ENCODE peak calls at places on chromosomes 11 and 22, in five cellular contexts. I is mesendoderm, E is ovary, X is pancreas, A is upper lobe of right lung. C is an unnamed sample.

GRCh38 chr11:17733261-17733660 is 1.3 kb upstream of the KCNC1 start:
- DNase-seq in I (no peak), A (no peak), E (no peak), X (no peak), C (peak; percentile 19)

GRCh38 chr11:60485987-60486386 is 6.6 kb upstream of the MS4A12 start:
- DNase-seq in E (no peak), X (no peak), A (no peak), I (peak; percentile 78), C (no peak)

GRCh38 chr11:64861227-64861970 is 16.9 kb upstream of the CDC42BPG start:
- DNase-seq in A (no peak), E (no peak), X (no peak), I (no peak), C (no peak)

GRCh38 chr11:62402226-62402625 is 16.6 kb upstream of the SCGB1A1 start:
- DNase-seq in X (peak; percentile 41), I (no peak), E (peak; percentile 77), A (peak; percentile 74), C (no peak)

GRCh38 chr22:25014896-25015755 is 62.6 kb downstream of the KIAA1671 start:
- DNase-seq in E (no peak), I (no peak), A (no peak), X (no peak), C (no peak)

GRCh38 chr11:106160494-106160893 is 83.0 kb downstream of the AASDHPPT start:
- DNase-seq in I (no peak), A (no peak), E (no peak), X (no peak), C (no peak)

GRCh38 chr11:132405728-132406127 is 1035.3 kb downstream of the NTM start:
- DNase-seq in A (no peak), X (no peak), E (no peak), I (peak; percentile 27), C (no peak)

GRCh38 chr22:19085233-19086043 is 36.8 kb downstream of the DGCR2 start:
- DNase-seq in A (peak; percentile 13), X (no peak), E (no peak), I (peak; percentile 60), C (no peak)

GRCh38 chr11:30120045-30120589 is 103.3 kb upstream of the KCNA4 start:
- DNase-seq in A (no peak), E (no peak), X (no peak), I (no peak), C (no peak)

GRCh38 chr11:10588904-10589303 is 20.4 kb upstream of the LYVE1 start:
- DNase-seq in X (no peak), A (no peak), E (no peak), I (peak; percentile 67), C (no peak)

GRCh38 chr11:40183073-40184064 is 1276.1 kb downstream of the LRRC4C start:
- DNase-seq in E (no peak), I (no peak), X (no peak), A (no peak), C (no peak)

GRCh38 chr11:130070109-130070828 is 575 bp downstream of the APLP2 start:
- DNase-seq in I (peak; percentile 64), E (peak; percentile 50), X (peak; percentile 73), A (peak; percentile 77), C (peak; percentile 84)

GRCh38 chr11:19767691-19768151 is 55.1 kb downstream of the NAV2 start:
- DNase-seq in X (no peak), I (no peak), E (no peak), A (no peak), C (no peak)

GRCh38 chr11:126335463-126335760 is 20.1 kb upstream of the ST3GAL4 start:
- DNase-seq in X (no peak), E (no peak), A (no peak), I (no peak), C (no peak)

GRCh38 chr11:112042161-112042960 is 17.2 kb downstream of the DLAT start:
- DNase-seq in I (peak; percentile 62), E (no peak), A (no peak), X (no peak), C (no peak)

GRCh38 chr11:114262681-114263509 is 33.3 kb upstream of the NNMT start:
- DNase-seq in A (peak; percentile 47), X (no peak), I (peak; percentile 80), E (no peak), C (no peak)

GRCh38 chr11:2587976-2588748 is 111.6 kb downstream of the KCNQ1OT1 start:
- DNase-seq in I (no peak), E (peak; percentile 13), X (peak; percentile 62), A (peak; percentile 52), C (peak; percentile 68)

GRCh38 chr22:27391092-27391770 is 410.3 kb downstream of the MN1 start:
- DNase-seq in A (no peak), X (no peak), E (peak; percentile 65), I (peak; percentile 41), C (peak; percentile 91)

GRCh38 chr11:93718057-93718563 is 23.2 kb downstream of the TAF1D start:
- DNase-seq in X (no peak), I (peak; percentile 69), A (no peak), E (no peak), C (no peak)

GRCh38 chr11:134124660-134125451 is 56.0 kb downstream of the JAM3 start:
- DNase-seq in E (peak; percentile 29), I (peak; percentile 72), X (peak; percentile 83), A (peak; percentile 70), C (peak; percentile 83)

GRCh38 chr22:33722817-33723216 is 197.5 kb downstream of the LARGE1 start:
- DNase-seq in I (no peak), A (no peak), X (no peak), E (no peak), C (no peak)

GRCh38 chr22:21860640-21861039 is 6.8 kb downstream of the MAPK1 start:
- DNase-seq in A (no peak), I (no peak), E (no peak), X (no peak), C (no peak)

GRCh38 chr22:36864454-36865215 is 3.8 kb downstream of the NCF4 start:
- DNase-seq in I (no peak), E (no peak), X (no peak), A (peak; percentile 57), C (no peak)

GRCh38 chr22:36865346-36865745 is 4.5 kb downstream of the NCF4 start:
- DNase-seq in X (no peak), E (no peak), A (peak; percentile 64), I (peak; percentile 49), C (no peak)

GRCh38 chr22:36862251-36863242 is 1.7 kb downstream of the NCF4 start:
- DNase-seq in I (no peak), E (no peak), X (no peak), A (peak; percentile 64), C (no peak)

GRCh38 chr22:36863979-36864378 is 3.2 kb downstream of the NCF4 start:
- DNase-seq in E (no peak), X (no peak), I (no peak), A (no peak), C (no peak)

DNA sequence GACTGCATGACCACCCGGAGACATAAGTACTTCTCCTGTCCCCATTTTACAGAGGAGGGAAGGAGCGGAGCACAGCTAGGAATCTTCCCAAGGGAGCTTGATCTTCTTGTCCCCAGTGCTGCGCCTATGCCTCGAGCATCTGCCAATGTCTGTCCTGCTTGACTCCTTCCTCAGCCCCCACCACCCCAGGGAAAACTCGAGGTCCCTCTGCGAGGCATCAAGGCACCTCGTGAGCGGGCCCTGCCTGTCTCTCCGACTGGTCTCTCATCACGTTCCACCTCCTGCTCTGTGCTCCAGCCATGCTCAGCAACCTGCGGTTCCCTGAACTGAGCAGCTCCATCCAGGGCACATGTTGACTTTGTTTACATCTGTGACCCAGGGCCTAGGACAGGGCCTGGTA is 2.5 kb downstream of the NCF4 start:
- DNase-seq in E (no peak), I (no peak), X (no peak), A (peak; percentile 50), C (no peak)
- H3K4me1 ChIP-seq in E (no peaks in the 10 kb centered on the region), I (no peaks in the 10 kb centered on the region), X (no peaks in the 10 kb centered on the region), A (peaks cover 10% of the 10 kb centered on the region), C (no peaks in the 10 kb centered on the region)

GRCh38 chr22:38144025-38144405 is 33.5 kb upstream of the BAIAP2L2 start:
- DNase-seq in E (no peak), A (peak; percentile 41), I (peak; percentile 61), X (no peak), C (peak; percentile 12)
- H3K4me1 ChIP-seq in E (no peaks in the 10 kb centered on the region), A (peaks cover 6% of the 10 kb centered on the region), I (no peaks in the 10 kb centered on the region), X (no peaks in the 10 kb centered on the region), C (peaks cover 3% of the 10 kb centered on the region)

GRCh38 chr22:40727607-40728325 is 48.5 kb downstream of the MCHR1 start:
- DNase-seq in E (no peak), X (no peak), I (peak; percentile 51), A (no peak), C (no peak)
- H3K4me1 ChIP-seq in E (peaks cover 8% of the 10 kb centered on the region), X (peaks cover 4% of the 10 kb centered on the region), I (peaks cover 3% of the 10 kb centered on the region), A (peaks cover 19% of the 10 kb centered on the region), C (peaks cover 7% of the 10 kb centered on the region)

GRCh38 chr22:50192825-50193204 is 7.1 kb downstream of the TRABD start:
- DNase-seq in A (no peak), I (no peak), E (no peak), X (peak; percentile 80), C (peak; percentile 77)
- H3K4me1 ChIP-seq in A (peaks cover 39% of the 10 kb centered on the region), I (peaks cover 2% of the 10 kb centered on the region), E (peaks cover 8% of the 10 kb centered on the region), X (peaks cover 25% of the 10 kb centered on the region), C (peaks cover 18% of the 10 kb centered on the region)

GRCh38 chr22:37505565-37505964 is 13.7 kb downstream of the CARD10 start:
- DNase-seq in X (peak; percentile 46), E (no peak), A (no peak), I (no peak), C (no peak)
- H3K4me1 ChIP-seq in X (peaks cover 39% of the 10 kb centered on the region), E (peaks cover 20% of the 10 kb centered on the region), A (peaks cover 42% of the 10 kb centered on the region), I (peaks cover 13% of the 10 kb centered on the region), C (peaks cover 42% of the 10 kb centered on the region)

GRCh38 chr11:77175021-77175842 is 47.2 kb downstream of the MYO7A start:
- DNase-seq in A (no peak), X (peak; percentile 39), I (no peak), E (no peak), C (peak; percentile 53)
- H3K4me1 ChIP-seq in A (no peaks in the 10 kb centered on the region), X (no peaks in the 10 kb centered on the region), I (peaks cover 17% of the 10 kb centered on the region), E (peaks cover 7% of the 10 kb centered on the region), C (peaks cover 4% of the 10 kb centered on the region)

DNA sequence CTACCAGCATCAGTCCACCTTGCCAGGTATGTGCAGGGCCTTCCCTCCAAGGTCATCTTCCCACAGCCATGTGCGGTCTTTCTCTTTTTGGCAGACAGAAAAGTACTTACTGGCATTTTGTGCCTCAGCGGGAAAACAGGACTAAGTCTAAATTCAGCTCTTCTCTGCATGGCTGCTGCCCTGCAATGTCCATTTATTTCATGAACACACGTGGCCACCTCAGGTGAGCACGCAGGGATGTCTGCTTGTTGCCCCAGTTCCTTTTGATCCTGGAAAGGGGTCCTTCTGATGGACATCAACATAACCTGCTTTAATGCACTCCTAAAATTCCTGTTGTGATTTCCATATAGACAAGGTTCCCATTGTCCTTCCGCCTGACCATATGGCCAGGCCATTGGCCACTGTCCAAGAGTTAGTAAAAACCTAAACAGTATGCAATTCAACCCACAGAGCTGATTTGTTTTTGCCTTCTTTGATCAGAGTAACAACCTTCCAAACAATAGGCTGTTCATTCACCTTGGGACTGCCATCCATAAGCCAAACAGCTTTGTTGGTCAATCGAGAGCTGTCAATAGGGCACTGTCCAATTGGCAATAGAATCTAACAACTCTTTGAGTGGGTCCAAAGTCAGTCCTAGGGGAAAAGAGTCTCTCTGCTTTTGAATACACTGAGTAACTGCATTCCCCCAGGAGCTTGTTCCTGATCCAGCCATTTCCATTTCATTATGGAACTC is 5.9 kb downstream of the TREH start:
- DNase-seq in E (no peak), A (peak; percentile 15), X (no peak), I (no peak), C (no peak)
- H3K4me1 ChIP-seq in E (no peaks in the 10 kb centered on the region), A (no peaks in the 10 kb centered on the region), X (no peaks in the 10 kb centered on the region), I (no peaks in the 10 kb centered on the region), C (no peaks in the 10 kb centered on the region)